ENCODE peak calls at places on chromosomes 7 and 10, in five cellular contexts. K, B, D, Q and T are unnamed samples.
A peak's percentile ranks its signal among the peaks of the same experiment; 100 is the strongest.

GRCh38 chr10:50291261-50291850 is 40.0 kb upstream of the ASAH2 start:
- DNase-seq in B (peak; percentile 3), K (no peak), Q (no peak), D (no peak), T (peak; percentile 41)

GRCh38 chr7:139771001-139771956 is 6.5 kb downstream of the HIPK2 start:
- DNase-seq in K (peak; percentile 43), B (peak; percentile 89), D (peak; percentile 94), Q (no peak), T (no peak)

GRCh38 chr10:62081322-62081945 is 179.9 kb downstream of the ARID5B start:
- DNase-seq in Q (no peak), B (no peak), D (no peak), K (no peak), T (no peak)

GRCh38 chr10:97891497-97892167 is 42.0 kb downstream of the GOLGA7B start:
- DNase-seq in Q (peak; percentile 31), K (no peak), B (no peak), D (no peak), T (no peak)

GRCh38 chr7:84614821-84615506 is 420.4 kb upstream of the SEMA3A start:
- DNase-seq in Q (no peak), B (no peak), D (peak; percentile 11), K (no peak), T (no peak)

GRCh38 chr10:3902054-3902808 is 117.2 kb upstream of the KLF6 start:
- DNase-seq in D (no peak), B (peak; percentile 67), Q (peak; percentile 73), K (no peak), T (no peak)

GRCh38 chr7:150448789-150449147 is 1.7 kb upstream of the GIMAP8 start:
- DNase-seq in K (peak; percentile 73), D (peak; percentile 54), Q (peak; percentile 84), B (peak; percentile 26), T (peak; percentile 85)

GRCh38 chr10:106454233-106454632 is 710.3 kb downstream of the SORCS1 start:
- DNase-seq in B (no peak), Q (no peak), D (no peak), K (no peak), T (no peak)

GRCh38 chr7:135245826-135246825 is 12.5 kb downstream of the STRA8 start:
- DNase-seq in B (no peak), Q (no peak), K (no peak), D (no peak), T (no peak)

GRCh38 chr10:63236113-63236935 is 103.2 kb downstream of the NRBF2 start:
- DNase-seq in B (peak; percentile 93), D (peak; percentile 85), K (peak; percentile 22), Q (peak; percentile 69), T (no peak)

GRCh38 chr7:129298268-129298893 is 73.6 kb downstream of the AHCYL2 start:
- DNase-seq in B (peak; percentile 17), Q (peak; percentile 59), K (peak; percentile 50), D (peak; percentile 25), T (peak; percentile 84)

GRCh38 chr10:78950656-78951587 is 117.8 kb upstream of the ZMIZ1 start:
- DNase-seq in Q (no peak), B (no peak), D (peak; percentile 93), K (no peak), T (no peak)

GRCh38 chr7:134625571-134625970 is 21.1 kb upstream of the BPGM start:
- DNase-seq in K (no peak), Q (no peak), D (peak; percentile 90), B (peak; percentile 83), T (no peak)

GRCh38 chr7:16670747-16671344 is 24.9 kb downstream of the BZW2 start:
- DNase-seq in K (no peak), B (no peak), Q (no peak), D (no peak), T (peak; percentile 30)

GRCh38 chr10:132570771-132571564 is 33.4 kb downstream of the INPP5A start:
- DNase-seq in Q (no peak), K (peak; percentile 8), D (peak; percentile 74), B (no peak), T (no peak)

GRCh38 chr10:79454259-79454658 is 8.8 kb upstream of the ZCCHC24 start:
- DNase-seq in Q (no peak), D (peak; percentile 91), K (no peak), B (peak; percentile 73), T (no peak)

GRCh38 chr10:79042639-79043411 is 25.9 kb upstream of the ZMIZ1 start:
- DNase-seq in D (no peak), Q (no peak), K (no peak), B (no peak), T (no peak)

GRCh38 chr10:50552771-50553535 is 70.8 kb downstream of the SGMS1 start:
- DNase-seq in K (no peak), Q (peak; percentile 53), D (no peak), B (peak; percentile 41), T (peak; percentile 63)

GRCh38 chr10:59805043-59805442 is 51.8 kb upstream of the MRLN start:
- DNase-seq in D (no peak), Q (peak; percentile 43), B (no peak), K (peak; percentile 8), T (peak; percentile 74)

GRCh38 chr10:125710267-125710563 is 9.3 kb upstream of the EDRF1 start:
- DNase-seq in Q (no peak), D (no peak), K (no peak), B (no peak), T (no peak)

GRCh38 chr10:70672165-70672992 is at the start of gene ADAMTS14:
- DNase-seq in B (peak; percentile 52), D (no peak), Q (peak; percentile 62), K (peak; percentile 56), T (peak; percentile 78)
- TF ChIP-seq EZH2 in B (no peak), D (no peak), Q (no peak), K (no peak), T (no peak)

DNA sequence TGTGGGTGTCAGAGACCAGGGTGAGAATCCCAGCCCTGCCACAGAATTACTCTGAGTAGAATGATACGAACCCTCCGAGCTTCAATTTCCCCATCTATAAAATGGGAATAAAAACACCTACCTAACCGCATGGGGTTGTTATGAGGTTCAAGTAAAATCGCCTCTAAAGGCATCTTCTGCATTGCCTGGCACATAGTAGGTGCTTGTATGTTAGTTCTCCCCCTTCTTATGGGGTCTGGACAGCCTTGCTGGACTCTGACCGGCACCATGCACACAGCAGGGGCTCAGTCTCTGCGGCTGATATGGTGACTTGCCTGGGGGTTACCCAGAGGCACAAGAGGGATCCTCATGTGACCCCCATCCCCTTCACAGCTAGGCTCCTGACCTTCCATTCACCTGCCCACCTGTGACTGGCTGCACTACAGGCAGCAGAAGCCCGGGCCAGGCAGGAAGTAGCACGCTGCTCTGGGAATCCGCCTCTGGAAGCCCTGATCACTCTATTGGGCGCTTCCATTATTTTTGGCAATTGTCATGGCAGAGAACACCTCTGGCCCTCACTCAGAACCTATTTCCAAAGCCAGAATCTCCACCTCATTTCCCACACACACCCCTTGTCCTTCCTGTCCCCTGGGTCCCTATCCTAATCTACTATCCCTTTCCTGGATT is 6.0 kb downstream of the SH3PXD2A start:
- DNase-seq in B (no peak), Q (no peak), D (no peak), K (no peak), T (no peak)
- H3K27ac ChIP-seq in B (peak overlapping the region; percentile 84), Q (no peak overlapping the region), D (peak overlapping the region; percentile 78), K (no peak overlapping the region), T (no peak overlapping the region)

GRCh38 chr7:27098493-27099223 is 2.9 kb upstream of the HOXA1 start:
- DNase-seq in K (no peak), D (peak; percentile 67), B (peak; percentile 68), Q (no peak), T (peak; percentile 64)
- TF ChIP-seq EZH2 in K (no peak), D (no peak), B (peak; percentile 22), Q (peak; percentile 82), T (peak; percentile 98)

GRCh38 chr7:96219382-96220130 is 102.3 kb downstream of the SLC25A13 start:
- DNase-seq in Q (no peak), B (peak; percentile 72), K (peak; percentile 41), D (peak; percentile 90), T (no peak)
- H3K27ac ChIP-seq in Q (no peak overlapping the region), B (no peak overlapping the region), K (peak overlapping the region; percentile 77), D (peak overlapping the region; percentile 78), T (no peak overlapping the region)

DNA sequence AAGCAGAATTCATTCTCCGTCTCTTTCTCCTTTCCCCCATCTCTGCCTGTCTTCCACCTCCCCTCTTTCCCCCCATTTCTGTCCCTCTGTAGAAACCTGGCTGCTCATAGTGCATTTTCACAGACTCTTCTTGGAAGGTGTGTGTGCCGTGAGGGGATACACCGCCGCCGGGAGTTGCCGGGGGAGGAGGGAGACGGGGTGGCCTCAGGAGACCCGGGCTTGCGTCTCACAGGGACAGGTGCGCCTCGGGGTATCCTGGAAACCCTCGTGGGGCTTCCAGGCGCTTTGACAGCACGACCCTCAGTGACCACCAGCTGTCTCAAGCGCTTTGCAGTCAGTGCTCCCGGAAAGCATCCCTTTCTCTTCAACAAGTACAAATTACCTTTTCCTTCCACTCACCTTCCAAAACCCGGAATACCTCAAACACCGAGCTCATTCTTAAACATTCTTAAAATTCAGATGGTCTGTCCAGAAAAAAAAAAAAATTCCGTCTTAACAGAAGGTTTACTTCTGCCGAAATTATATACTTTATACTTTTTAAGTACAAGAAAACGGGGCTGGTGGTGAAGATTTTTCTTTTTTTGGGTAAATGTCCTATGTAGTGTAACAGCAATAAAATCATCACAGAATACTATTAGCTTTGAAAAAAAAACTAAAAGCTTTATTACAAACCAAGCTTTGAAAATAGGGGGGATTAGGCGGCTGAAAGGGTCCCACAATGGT is 8.2 kb downstream of the EMX2 start:
- DNase-seq in B (no peak), D (no peak), Q (no peak), K (no peak), T (peak; percentile 18)
- TF ChIP-seq EZH2 in B (peak; percentile 6), D (peak; percentile 79), Q (peak; percentile 85), K (no peak), T (peak; percentile 77)

GRCh38 chr10:11328264-11329054 is 283.0 kb downstream of the USP6NL start:
- DNase-seq in Q (no peak), K (no peak), B (no peak), D (no peak), T (peak; percentile 16)
- H3K27ac ChIP-seq in Q (no peak overlapping the region), K (no peak overlapping the region), B (no peak overlapping the region), D (no peak overlapping the region), T (peak overlapping the region; percentile 68)